ENCODE peak calls at places on chromosomes 12 and 14, in four cellular contexts. A is GM06990, I is AG04449, C is uterus. N is an unnamed sample.
A peak's percentile ranks its signal among the peaks of the same experiment; 100 is the strongest.

GRCh38 chr12:109744026-109744425 is 30.4 kb downstream of the FAM222A start:
- DNase-seq in A (no peak), C (peak; percentile 7), I (no peak), N (no peak)

GRCh38 chr12:80041691-80042090 is 57.6 kb upstream of the OTOGL start:
- DNase-seq in A (no peak), C (no peak), I (no peak), N (no peak)

GRCh38 chr12:14777271-14777670 is 26.0 kb downstream of the WBP11 start:
- DNase-seq in A (no peak), C (no peak), I (no peak), N (no peak)

GRCh38 chr14:64202731-64203130 is 91.4 kb downstream of the ESR2 start:
- DNase-seq in I (no peak), A (no peak), C (no peak), N (no peak)

GRCh38 chr14:23704890-23705289 is 68.7 kb downstream of the DHRS2 start:
- DNase-seq in I (no peak), C (no peak), A (no peak), N (no peak)

GRCh38 chr12:62784576-62784975 is 150.4 kb downstream of the PPM1H start:
- DNase-seq in C (no peak), I (no peak), A (no peak), N (no peak)

GRCh38 chr12:1591029-1591428 is 3.4 kb downstream of the FBXL14 start:
- DNase-seq in C (no peak), A (no peak), I (no peak), N (peak; percentile 42)

GRCh38 chr14:34227834-34228662 is 234.0 kb downstream of the SPTSSA start:
- DNase-seq in C (peak; percentile 37), A (peak; percentile 9), I (no peak), N (peak; percentile 52)

GRCh38 chr12:50979369-50980052 is 27.2 kb downstream of the HIGD1C start:
- DNase-seq in I (no peak), A (peak; percentile 43), C (no peak), N (peak; percentile 80)

GRCh38 chr12:104635944-104636343 is 179.2 kb downstream of the CHST11 start:
- DNase-seq in A (no peak), C (no peak), I (no peak), N (no peak)
- H3K4me3 ChIP-seq in A (no peak overlapping the region), C (no peak overlapping the region), I (no peak overlapping the region), N (no peak overlapping the region)

GRCh38 chr14:66746316-66747006 is 238.5 kb downstream of the GPHN start:
- DNase-seq in A (no peak), I (peak; percentile 2), C (no peak), N (peak; percentile 63)

DNA sequence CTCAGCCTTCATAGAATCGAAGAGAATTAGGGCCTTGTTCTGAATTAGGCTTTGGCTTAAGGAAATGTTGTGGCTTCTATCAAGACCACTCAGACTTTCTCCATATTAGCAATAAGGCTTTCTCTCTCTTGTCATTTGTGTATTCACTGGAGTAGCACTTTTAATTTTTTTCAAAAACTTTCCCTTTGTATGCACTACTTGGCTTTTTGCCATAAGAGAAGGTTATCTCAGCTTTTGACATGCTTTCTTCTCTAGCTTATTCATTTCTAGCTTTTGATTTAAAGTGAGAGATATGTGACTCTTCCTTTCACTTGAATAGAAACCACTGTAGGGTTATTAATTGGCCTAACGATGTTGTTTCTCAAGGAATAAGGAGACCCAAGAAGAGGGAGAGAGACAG is 244.2 kb downstream of the GPHN start:
- DNase-seq in I (no peak), A (peak; percentile 67), C (no peak), N (peak; percentile 64)
- TF ChIP-seq CTCF in I (no peak), A (no peak), C (no peak), N (no peak)

DNA sequence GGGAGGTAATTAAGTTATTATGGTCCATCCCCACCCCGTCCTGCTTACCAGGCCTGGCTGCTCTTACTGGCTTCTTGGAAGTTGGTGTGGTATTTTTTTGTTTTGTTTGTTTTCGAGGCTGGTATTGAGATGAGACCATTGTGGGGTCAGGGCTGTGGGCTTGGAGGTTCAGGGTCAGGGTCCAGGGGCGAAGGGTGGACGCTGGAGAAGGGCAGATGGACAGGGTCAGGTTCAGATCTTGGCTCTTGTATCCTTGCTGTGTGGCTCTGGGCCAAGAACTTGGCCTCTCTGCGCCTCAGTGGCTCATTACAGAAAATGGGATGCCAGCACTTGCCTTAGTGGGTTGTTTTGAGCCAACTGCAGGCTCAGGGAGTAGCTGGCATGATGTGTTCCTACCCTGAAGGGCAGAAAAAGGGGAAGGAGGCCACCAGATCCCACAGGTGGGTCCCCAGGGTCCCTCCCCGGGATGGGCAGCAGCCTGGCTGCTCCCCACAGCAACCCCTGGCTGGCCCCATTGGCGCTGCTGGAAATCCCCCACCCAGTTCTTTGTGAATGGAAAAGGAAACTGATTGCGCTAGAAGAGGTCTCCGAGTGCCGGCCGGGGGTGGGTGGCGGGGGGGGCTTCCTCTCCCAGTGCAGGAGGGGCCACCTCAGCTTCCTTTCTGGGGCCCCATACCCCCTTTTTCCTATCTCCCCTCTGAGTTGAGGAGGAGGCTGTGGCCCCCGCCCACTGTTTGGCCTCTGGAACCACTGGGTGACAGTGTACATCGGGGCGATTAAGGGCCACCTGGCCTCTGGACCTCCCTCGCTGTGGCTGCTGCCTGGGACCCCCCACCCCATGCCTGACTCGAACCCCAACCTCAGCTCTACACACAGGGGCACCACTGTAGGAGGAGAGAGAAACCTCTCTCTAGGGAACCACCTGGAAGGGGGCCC is 25.0 kb downstream of the SH2B3 start:
- DNase-seq in I (no peak), C (no peak), A (peak; percentile 82), N (peak; percentile 78)
- H3K4me3 ChIP-seq in I (no peak overlapping the region), C (no peak overlapping the region), A (peak overlapping the region; percentile 45), N (peak overlapping the region; percentile 65)

GRCh38 chr12:42586268-42586667 is 3.3 kb downstream of the PRICKLE1 start:
- DNase-seq in A (no peak), I (no peak), C (no peak), N (no peak)
- TF ChIP-seq CTCF in A (no peak), I (no peak), C (no peak), N (no peak)

N was measured in GM12865.